ENCODE peak calls at places on chromosome 16, in eight cellular contexts. J, O, P, R, M, Q, I and E are unnamed samples.

GRCh38 chr16:88617268-88618031 is 20.9 kb upstream of the IL17C start:
- DNase-seq in J (no peak), O (no peak), P (no peak), R (no peak), M (no peak), Q (no peak), I (no peak), E (no peak)

GRCh38 chr16:81366316-81366932 is 51.7 kb downstream of the GAN start:
- DNase-seq in J (peak), O (peak), P (no peak), R (no peak), M (peak), Q (no peak), I (peak), E (peak)

GRCh38 chr16:82181456-82182185 is 11.6 kb upstream of the MPHOSPH6 start:
- DNase-seq in J (no peak), O (no peak), P (no peak), R (no peak), M (no peak), Q (no peak), I (no peak), E (no peak)

GRCh38 chr16:31243734-31244670 is 15.8 kb upstream of the ITGAM start:
- DNase-seq in J (no peak), O (no peak), P (no peak), R (no peak), M (no peak), Q (no peak), I (no peak), E (no peak)

GRCh38 chr16:83344014-83344413 is 463.8 kb upstream of the HSBP1 start:
- DNase-seq in J (peak), O (peak), P (no peak), R (no peak), M (peak), Q (no peak), I (no peak), E (no peak)

GRCh38 chr16:89471225-89471624 is 19.1 kb downstream of the ANKRD11 start:
- DNase-seq in J (peak), O (peak), P (no peak), R (no peak), M (peak), Q (no peak), I (no peak), E (no peak)

GRCh38 chr16:80836846-80837245 is 32.4 kb upstream of the CDYL2 start:
- DNase-seq in J (no peak), O (no peak), P (no peak), R (no peak), M (peak), Q (no peak), I (no peak), E (no peak)

GRCh38 chr16:59053911-59054310 is 319.8 kb upstream of the GOT2 start:
- DNase-seq in J (no peak), O (no peak), P (no peak), R (no peak), M (no peak), Q (no peak), I (no peak), E (no peak)

GRCh38 chr16:50213939-50214519 is 52.3 kb upstream of the ADCY7 start:
- DNase-seq in J (peak), O (peak), P (no peak), R (no peak), M (peak), Q (no peak), I (peak), E (no peak)

GRCh38 chr16:49129935-49130334 is 151.7 kb downstream of the CBLN1 start:
- DNase-seq in J (no peak), O (no peak), P (no peak), R (no peak), M (no peak), Q (no peak), I (no peak), E (no peak)

GRCh38 chr16:9048302-9048700 is 43.1 kb upstream of the HAPSTR1 start:
- DNase-seq in J (peak), O (peak), P (no peak), R (no peak), M (peak), Q (peak), I (no peak), E (no peak)

GRCh38 chr16:72969146-72969545 is 78.8 kb downstream of the ZFHX3 start:
- DNase-seq in J (no peak), O (no peak), P (no peak), R (no peak), M (no peak), Q (no peak), I (no peak), E (no peak)

GRCh38 chr16:70482624-70483023 is 28.2 kb downstream of the FCSK start:
- DNase-seq in J (no peak), O (no peak), P (no peak), R (no peak), M (peak), Q (no peak), I (no peak), E (no peak)

GRCh38 chr16:20084624-20085226 is 11.0 kb upstream of the GPR139 start:
- DNase-seq in J (no peak), O (no peak), P (no peak), R (no peak), M (no peak), Q (no peak), I (peak), E (no peak)

GRCh38 chr16:86747761-86748160 is 169.4 kb downstream of the FOXL1 start:
- DNase-seq in J (no peak), O (no peak), P (no peak), R (no peak), M (no peak), Q (no peak), I (no peak), E (no peak)

GRCh38 chr16:88881090-88881580 is 14.7 kb upstream of the PABPN1L start:
- DNase-seq in J (no peak), O (no peak), P (no peak), R (no peak), M (no peak), Q (no peak), I (peak), E (no peak)

GRCh38 chr16:20673882-20674683 is 23.4 kb downstream of the ACSM1 start:
- DNase-seq in J (peak), O (no peak), P (no peak), R (no peak), M (no peak), Q (no peak), I (peak), E (no peak)

GRCh38 chr16:25257956-25258855 is 561 bp upstream of the ZKSCAN2 start:
- DNase-seq in J (peak), O (peak), P (peak), R (peak), M (peak), Q (peak), I (peak), E (peak)

GRCh38 chr16:57667526-57668258 is 414 bp upstream of the ADGRG3 start:
- DNase-seq in J (peak), O (peak), P (no peak), R (no peak), M (peak), Q (no peak), I (peak), E (no peak)
- TF ChIP-seq CTCF in J (peak), O (peak), P (no peak), R (peak), M (no peak), Q (no peak), I (peak), E (peak)

GRCh38 chr16:14240216-14240843 is 169.2 kb downstream of the MRTFB start:
- DNase-seq in J (peak), O (no peak), P (no peak), R (no peak), M (peak), Q (no peak), I (no peak), E (no peak)

GRCh38 chr16:14242769-14243168 is 171.7 kb downstream of the MRTFB start:
- DNase-seq in J (no peak), O (no peak), P (no peak), R (no peak), M (no peak), Q (no peak), I (no peak), E (no peak)

GRCh38 chr16:14244344-14245010 is 173.4 kb downstream of the MRTFB start:
- DNase-seq in J (peak), O (peak), P (no peak), R (no peak), M (peak), Q (no peak), I (no peak), E (no peak)

GRCh38 chr16:14240964-14241363 is 169.8 kb downstream of the MRTFB start:
- DNase-seq in J (no peak), O (no peak), P (no peak), R (no peak), M (no peak), Q (no peak), I (no peak), E (no peak)

DNA sequence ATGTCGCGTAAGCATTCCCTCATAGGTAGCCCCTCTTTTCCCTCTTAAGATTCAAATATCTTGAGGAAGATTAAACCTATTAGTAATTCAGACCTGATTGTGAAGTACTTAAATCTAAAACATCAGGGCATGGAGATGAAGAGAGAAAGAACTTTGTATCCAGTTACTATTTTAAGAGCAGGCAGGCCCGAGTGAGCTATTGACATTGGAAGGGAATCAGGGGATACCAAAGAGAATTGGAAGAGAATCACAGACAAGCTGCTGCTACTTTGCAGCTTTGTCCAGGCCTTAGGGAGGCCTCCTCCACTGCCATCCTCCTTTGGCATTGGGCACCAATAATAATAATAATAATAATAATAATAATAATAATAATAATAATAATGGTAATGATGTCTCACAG is 170.5 kb downstream of the MRTFB start:
- DNase-seq in J (no peak), O (no peak), P (no peak), R (no peak), M (no peak), Q (no peak), I (no peak), E (no peak)
- TF ChIP-seq CTCF in J (no peak), O (no peak), P (no peak), R (no peak), M (no peak), Q (no peak), I (no peak), E (no peak)

DNA sequence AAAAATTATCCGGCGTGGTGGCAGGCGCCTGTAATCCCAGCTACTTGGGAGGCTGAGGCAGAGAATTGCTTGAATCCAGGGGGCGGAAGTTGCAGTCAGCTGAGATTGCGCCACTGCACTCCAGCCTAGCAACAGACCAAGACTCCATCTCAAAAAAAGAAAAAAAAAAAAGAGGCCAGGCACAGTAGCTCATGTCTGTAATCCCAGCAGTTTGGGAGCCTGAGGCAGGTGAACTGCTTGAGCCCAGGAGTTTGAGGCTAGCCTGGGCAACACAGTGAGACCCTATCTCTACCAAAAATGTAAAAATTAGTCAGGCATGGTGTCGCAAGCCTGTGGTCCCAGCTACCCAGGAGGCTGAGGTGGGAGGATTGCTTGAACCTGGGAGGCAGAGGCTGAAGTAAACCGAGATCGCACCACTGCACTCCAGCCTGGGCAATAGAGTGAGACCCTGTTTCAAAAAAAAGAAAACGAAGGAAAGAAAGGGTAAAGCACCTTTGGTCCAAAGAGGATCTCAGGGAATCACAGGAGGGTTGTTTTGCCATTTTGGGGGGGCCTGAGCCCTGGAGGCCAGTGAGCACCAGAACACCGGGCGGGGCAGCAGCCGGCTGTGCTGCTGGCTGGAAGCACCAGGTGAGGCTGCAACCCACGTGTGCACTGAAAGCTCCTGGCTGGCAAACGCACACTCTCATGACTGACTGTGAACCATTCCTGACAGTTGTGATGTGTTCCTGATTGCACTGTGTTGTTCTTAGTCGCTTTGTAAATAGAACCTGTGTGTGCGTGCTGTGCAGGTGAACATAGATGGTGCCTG is 18.4 kb downstream of the HS3ST6 start:
- DNase-seq in J (no peak), O (no peak), P (no peak), R (no peak), M (no peak), Q (no peak), I (no peak), E (no peak)
- TF ChIP-seq CTCF in J (no peak), O (no peak), P (no peak), R (no peak), M (no peak), Q (no peak), I (no peak), E (no peak)

DNA sequence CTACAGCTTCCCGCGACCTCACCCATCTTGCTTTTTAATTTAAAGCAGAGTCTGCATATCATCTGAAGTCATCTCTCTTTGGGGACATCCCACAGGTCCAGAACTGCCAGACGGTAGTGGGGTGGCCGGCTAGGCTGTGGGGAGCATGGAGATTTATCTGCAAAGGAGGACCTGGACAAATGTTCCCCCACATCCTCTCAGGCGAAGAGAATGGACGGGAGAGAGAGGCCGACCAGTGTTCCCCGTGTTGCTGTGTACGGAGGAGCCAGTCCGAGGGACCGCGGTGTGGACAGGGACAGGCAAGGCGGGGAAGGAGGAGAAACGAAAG is 663 bp upstream of the MT1M start:
- DNase-seq in J (no peak), O (no peak), P (no peak), R (no peak), M (no peak), Q (no peak), I (no peak), E (no peak)
- TF ChIP-seq CTCF in J (no peak), O (no peak), P (no peak), R (no peak), M (no peak), Q (no peak), I (no peak), E (no peak)

GRCh38 chr16:47110939-47111338 is 32.8 kb downstream of the NETO2 start:
- DNase-seq in J (no peak), O (peak), P (no peak), R (no peak), M (peak), Q (no peak), I (no peak), E (no peak)
- TF ChIP-seq CTCF in J (no peak), O (no peak), P (peak), R (no peak), M (peak), Q (no peak), I (peak), E (no peak)